ENCODE peak calls at places on chromosomes 1 and 21, in five cellular contexts. N is stimulated activated CD4-positive, alpha-beta T cell treated with anti-CD3 and anti-CD28 coated beads, Interleukin-4, amount 100 ng/mL, for 24 hours; U is left ventricle myocardium inferior; X is left kidney; O is retinal pigment epithelial cell. M is an unnamed sample.

GRCh38 chr21:15682182-15682895 is 47.4 kb upstream of the USP25 start:
- DNase-seq in N (no peak), U (no peak), X (no peak), O (no peak), M (no peak)

GRCh38 chr1:230868736-230869385 is 540 bp upstream of the C1orf198 start:
- DNase-seq in N (no peak), U (peak; percentile 57), X (peak; percentile 91), O (no peak), M (peak; percentile 78)

GRCh38 chr1:94926915-94927404 is at the start of gene CNN3:
- DNase-seq in N (peak; percentile 59), U (peak; percentile 93), X (peak; percentile 98), O (peak; percentile 77), M (peak; percentile 94)

GRCh38 chr1:177274687-177275211 is 104.0 kb downstream of the BRINP2 start:
- DNase-seq in N (no peak), U (peak; percentile 42), X (peak; percentile 21), O (peak; percentile 33), M (no peak)

GRCh38 chr1:175683491-175684175 is 59.8 kb downstream of the TNR start:
- DNase-seq in N (no peak), U (no peak), X (no peak), O (no peak), M (no peak)

GRCh38 chr1:229848762-229849677 is 218.0 kb upstream of the GALNT2 start:
- DNase-seq in N (no peak), U (no peak), X (peak; percentile 59), O (peak; percentile 13), M (no peak)

GRCh38 chr1:94644371-94644770 is 102.8 kb upstream of the F3 start:
- DNase-seq in N (no peak), U (no peak), X (no peak), O (no peak), M (no peak)

GRCh38 chr1:20291621-20292020 is 946 bp downstream of the VWA5B1 start:
- DNase-seq in N (no peak), U (no peak), X (peak; percentile 51), O (no peak), M (peak; percentile 55)

GRCh38 chr21:42114646-42115045 is 43.5 kb downstream of the UMODL1 start:
- DNase-seq in N (no peak), U (no peak), X (no peak), O (no peak), M (no peak)

GRCh38 chr1:61746768-61747167 is 4.5 kb downstream of the PATJ start:
- DNase-seq in N (no peak), U (no peak), X (peak; percentile 34), O (no peak), M (no peak)

GRCh38 chr1:117180571-117180970 is 30.2 kb downstream of the VTCN1 start:
- DNase-seq in N (no peak), U (no peak), X (no peak), O (no peak), M (no peak)

GRCh38 chr1:186620526-186620925 is 59.7 kb downstream of the PTGS2 start:
- DNase-seq in N (no peak), U (no peak), X (no peak), O (no peak), M (no peak)

GRCh38 chr1:197632651-197633050 is 142.6 kb downstream of the DENND1B start:
- DNase-seq in N (no peak), U (no peak), X (no peak), O (no peak), M (no peak)

GRCh38 chr1:179079113-179079761 is 2.6 kb upstream of the TOR3A start:
- DNase-seq in N (peak; percentile 56), U (no peak), X (peak; percentile 88), O (no peak), M (peak; percentile 51)

GRCh38 chr1:107559881-107560280 is 405.1 kb downstream of the VAV3 start:
- DNase-seq in N (no peak), U (no peak), X (no peak), O (no peak), M (no peak)

GRCh38 chr1:109454497-109455133 is 11.7 kb upstream of the SYPL2 start:
- DNase-seq in N (no peak), U (no peak), X (no peak), O (no peak), M (no peak)

GRCh38 chr1:2384130-2384860 is 7.1 kb downstream of the MORN1 start:
- DNase-seq in N (no peak), U (no peak), X (no peak), O (no peak), M (no peak)

GRCh38 chr1:150987928-150988327 is 5.8 kb downstream of the ANXA9 start:
- DNase-seq in N (no peak), U (no peak), X (peak; percentile 68), O (no peak), M (no peak)

GRCh38 chr1:192266645-192267044 is 50.1 kb upstream of the RGS21 start:
- DNase-seq in N (no peak), U (no peak), X (no peak), O (no peak), M (no peak)

GRCh38 chr1:47830021-47830420 is 167.2 kb downstream of the TRABD2B start:
- DNase-seq in N (no peak), U (no peak), X (no peak), O (no peak), M (no peak)